ENCODE peak calls at places on chromosome 2, in eight cellular contexts. One of them, this sample, is unnamed.

GRCh38 chr2:16011621-16011960 is 71.2 kb downstream of the MYCN start:
- DNase-seq in stimulated activated naive CD8-positive, alpha-beta T cell treated with anti-CD3 and anti-CD28 coated beads, Interleukin-15, Interleukin-2, amounts not matched to agents 100 U/mL and 50 U/mL, for 24 hours: no peak
- DNase-seq in NCI-H1417 treated with DMSO at 0.1 percent for 48 hours: no peak
- DNase-seq in GM19239: no peak
- DNase-seq in neuronal stem cell: no peak
- DNase-seq in stomach: no peak
- DNase-seq in CD8-positive, alpha-beta memory T cell: no peak
- DNase-seq in iPS-NIHi11: no peak
- DNase-seq in this sample: no peak

GRCh38 chr2:187174582-187174981 is 273.5 kb downstream of the CALCRL start:
- DNase-seq in stimulated activated naive CD8-positive, alpha-beta T cell treated with anti-CD3 and anti-CD28 coated beads, Interleukin-15, Interleukin-2, amounts not matched to agents 100 U/mL and 50 U/mL, for 24 hours: no peak
- DNase-seq in NCI-H1417 treated with DMSO at 0.1 percent for 48 hours: no peak
- DNase-seq in GM19239: no peak
- DNase-seq in neuronal stem cell: no peak
- DNase-seq in stomach: no peak
- DNase-seq in CD8-positive, alpha-beta memory T cell: no peak
- DNase-seq in iPS-NIHi11: peak
- DNase-seq in this sample: no peak

GRCh38 chr2:173669271-173669853 is 295.8 kb downstream of the SP3 start:
- DNase-seq in stimulated activated naive CD8-positive, alpha-beta T cell treated with anti-CD3 and anti-CD28 coated beads, Interleukin-15, Interleukin-2, amounts not matched to agents 100 U/mL and 50 U/mL, for 24 hours: no peak
- DNase-seq in NCI-H1417 treated with DMSO at 0.1 percent for 48 hours: no peak
- DNase-seq in GM19239: no peak
- DNase-seq in neuronal stem cell: no peak
- DNase-seq in stomach: no peak
- DNase-seq in CD8-positive, alpha-beta memory T cell: no peak
- DNase-seq in iPS-NIHi11: no peak
- DNase-seq in this sample: no peak

GRCh38 chr2:73114273-73114867 is 1.6 kb upstream of the RAB11FIP5 start:
- DNase-seq in stimulated activated naive CD8-positive, alpha-beta T cell treated with anti-CD3 and anti-CD28 coated beads, Interleukin-15, Interleukin-2, amounts not matched to agents 100 U/mL and 50 U/mL, for 24 hours: no peak
- DNase-seq in NCI-H1417 treated with DMSO at 0.1 percent for 48 hours: no peak
- DNase-seq in GM19239: no peak
- DNase-seq in neuronal stem cell: no peak
- DNase-seq in stomach: no peak
- DNase-seq in CD8-positive, alpha-beta memory T cell: no peak
- DNase-seq in iPS-NIHi11: no peak
- DNase-seq in this sample: no peak

GRCh38 chr2:134432438-134432883 is 178.6 kb downstream of the MGAT5 start:
- DNase-seq in stimulated activated naive CD8-positive, alpha-beta T cell treated with anti-CD3 and anti-CD28 coated beads, Interleukin-15, Interleukin-2, amounts not matched to agents 100 U/mL and 50 U/mL, for 24 hours: no peak
- DNase-seq in NCI-H1417 treated with DMSO at 0.1 percent for 48 hours: no peak
- DNase-seq in GM19239: no peak
- DNase-seq in neuronal stem cell: no peak
- DNase-seq in stomach: peak
- DNase-seq in CD8-positive, alpha-beta memory T cell: no peak
- DNase-seq in iPS-NIHi11: no peak
- DNase-seq in this sample: no peak

GRCh38 chr2:212968284-212969081 is 182.9 kb downstream of the IKZF2 start:
- DNase-seq in stimulated activated naive CD8-positive, alpha-beta T cell treated with anti-CD3 and anti-CD28 coated beads, Interleukin-15, Interleukin-2, amounts not matched to agents 100 U/mL and 50 U/mL, for 24 hours: no peak
- DNase-seq in NCI-H1417 treated with DMSO at 0.1 percent for 48 hours: no peak
- DNase-seq in GM19239: no peak
- DNase-seq in neuronal stem cell: peak
- DNase-seq in stomach: no peak
- DNase-seq in CD8-positive, alpha-beta memory T cell: no peak
- DNase-seq in iPS-NIHi11: no peak
- DNase-seq in this sample: no peak

GRCh38 chr2:714005-714741 is 37.0 kb upstream of the TMEM18 start:
- DNase-seq in stimulated activated naive CD8-positive, alpha-beta T cell treated with anti-CD3 and anti-CD28 coated beads, Interleukin-15, Interleukin-2, amounts not matched to agents 100 U/mL and 50 U/mL, for 24 hours: peak
- DNase-seq in NCI-H1417 treated with DMSO at 0.1 percent for 48 hours: peak
- DNase-seq in GM19239: peak
- DNase-seq in neuronal stem cell: peak
- DNase-seq in stomach: peak
- DNase-seq in CD8-positive, alpha-beta memory T cell: no peak
- DNase-seq in iPS-NIHi11: peak
- DNase-seq in this sample: no peak

GRCh38 chr2:127463155-127463991 is 45.1 kb downstream of the PROC start:
- DNase-seq in stimulated activated naive CD8-positive, alpha-beta T cell treated with anti-CD3 and anti-CD28 coated beads, Interleukin-15, Interleukin-2, amounts not matched to agents 100 U/mL and 50 U/mL, for 24 hours: no peak
- DNase-seq in NCI-H1417 treated with DMSO at 0.1 percent for 48 hours: no peak
- DNase-seq in GM19239: no peak
- DNase-seq in neuronal stem cell: peak
- DNase-seq in stomach: no peak
- DNase-seq in CD8-positive, alpha-beta memory T cell: no peak
- DNase-seq in iPS-NIHi11: peak
- DNase-seq in this sample: no peak

GRCh38 chr2:118645891-118646290 is 201.6 kb downstream of the EN1 start:
- DNase-seq in stimulated activated naive CD8-positive, alpha-beta T cell treated with anti-CD3 and anti-CD28 coated beads, Interleukin-15, Interleukin-2, amounts not matched to agents 100 U/mL and 50 U/mL, for 24 hours: no peak
- DNase-seq in NCI-H1417 treated with DMSO at 0.1 percent for 48 hours: no peak
- DNase-seq in GM19239: no peak
- DNase-seq in neuronal stem cell: no peak
- DNase-seq in stomach: no peak
- DNase-seq in CD8-positive, alpha-beta memory T cell: no peak
- DNase-seq in iPS-NIHi11: no peak
- DNase-seq in this sample: no peak

GRCh38 chr2:7593286-7593685 is 676.1 kb downstream of the RNF144A start:
- DNase-seq in stimulated activated naive CD8-positive, alpha-beta T cell treated with anti-CD3 and anti-CD28 coated beads, Interleukin-15, Interleukin-2, amounts not matched to agents 100 U/mL and 50 U/mL, for 24 hours: no peak
- DNase-seq in NCI-H1417 treated with DMSO at 0.1 percent for 48 hours: no peak
- DNase-seq in GM19239: no peak
- DNase-seq in neuronal stem cell: no peak
- DNase-seq in stomach: no peak
- DNase-seq in CD8-positive, alpha-beta memory T cell: no peak
- DNase-seq in iPS-NIHi11: no peak
- DNase-seq in this sample: no peak

GRCh38 chr2:99088017-99088416 is 53.5 kb upstream of the C2orf15 start:
- DNase-seq in stimulated activated naive CD8-positive, alpha-beta T cell treated with anti-CD3 and anti-CD28 coated beads, Interleukin-15, Interleukin-2, amounts not matched to agents 100 U/mL and 50 U/mL, for 24 hours: no peak
- DNase-seq in NCI-H1417 treated with DMSO at 0.1 percent for 48 hours: no peak
- DNase-seq in GM19239: no peak
- DNase-seq in neuronal stem cell: no peak
- DNase-seq in stomach: no peak
- DNase-seq in CD8-positive, alpha-beta memory T cell: no peak
- DNase-seq in iPS-NIHi11: no peak
- DNase-seq in this sample: no peak

GRCh38 chr2:127719301-127720218 is 18.3 kb downstream of the SFT2D3 start:
- DNase-seq in stimulated activated naive CD8-positive, alpha-beta T cell treated with anti-CD3 and anti-CD28 coated beads, Interleukin-15, Interleukin-2, amounts not matched to agents 100 U/mL and 50 U/mL, for 24 hours: no peak
- DNase-seq in NCI-H1417 treated with DMSO at 0.1 percent for 48 hours: no peak
- DNase-seq in GM19239: no peak
- DNase-seq in neuronal stem cell: no peak
- DNase-seq in stomach: no peak
- DNase-seq in CD8-positive, alpha-beta memory T cell: no peak
- DNase-seq in iPS-NIHi11: no peak
- DNase-seq in this sample: no peak

GRCh38 chr2:190344275-190344827 is 962 bp downstream of the INPP1 start:
- DNase-seq in stimulated activated naive CD8-positive, alpha-beta T cell treated with anti-CD3 and anti-CD28 coated beads, Interleukin-15, Interleukin-2, amounts not matched to agents 100 U/mL and 50 U/mL, for 24 hours: no peak
- DNase-seq in NCI-H1417 treated with DMSO at 0.1 percent for 48 hours: peak
- DNase-seq in GM19239: peak
- DNase-seq in neuronal stem cell: no peak
- DNase-seq in stomach: peak
- DNase-seq in CD8-positive, alpha-beta memory T cell: no peak
- DNase-seq in iPS-NIHi11: peak
- DNase-seq in this sample: peak

GRCh38 chr2:63763336-63764056 is 78.2 kb upstream of the UGP2 start:
- DNase-seq in stimulated activated naive CD8-positive, alpha-beta T cell treated with anti-CD3 and anti-CD28 coated beads, Interleukin-15, Interleukin-2, amounts not matched to agents 100 U/mL and 50 U/mL, for 24 hours: no peak
- DNase-seq in NCI-H1417 treated with DMSO at 0.1 percent for 48 hours: no peak
- DNase-seq in GM19239: no peak
- DNase-seq in neuronal stem cell: no peak
- DNase-seq in stomach: no peak
- DNase-seq in CD8-positive, alpha-beta memory T cell: no peak
- DNase-seq in iPS-NIHi11: no peak
- DNase-seq in this sample: no peak

GRCh38 chr2:23069156-23069555 is 315.8 kb upstream of the KLHL29 start:
- DNase-seq in stimulated activated naive CD8-positive, alpha-beta T cell treated with anti-CD3 and anti-CD28 coated beads, Interleukin-15, Interleukin-2, amounts not matched to agents 100 U/mL and 50 U/mL, for 24 hours: no peak
- DNase-seq in NCI-H1417 treated with DMSO at 0.1 percent for 48 hours: no peak
- DNase-seq in GM19239: no peak
- DNase-seq in neuronal stem cell: no peak
- DNase-seq in stomach: no peak
- DNase-seq in CD8-positive, alpha-beta memory T cell: no peak
- DNase-seq in iPS-NIHi11: no peak
- DNase-seq in this sample: no peak

GRCh38 chr2:153819056-153819455 is 52.7 kb upstream of the GALNT13 start:
- DNase-seq in stimulated activated naive CD8-positive, alpha-beta T cell treated with anti-CD3 and anti-CD28 coated beads, Interleukin-15, Interleukin-2, amounts not matched to agents 100 U/mL and 50 U/mL, for 24 hours: no peak
- DNase-seq in NCI-H1417 treated with DMSO at 0.1 percent for 48 hours: no peak
- DNase-seq in GM19239: no peak
- DNase-seq in neuronal stem cell: no peak
- DNase-seq in stomach: no peak
- DNase-seq in CD8-positive, alpha-beta memory T cell: no peak
- DNase-seq in iPS-NIHi11: no peak
- DNase-seq in this sample: no peak

GRCh38 chr2:86048383-86048701 is 57.3 kb downstream of the POLR1A start:
- DNase-seq in stimulated activated naive CD8-positive, alpha-beta T cell treated with anti-CD3 and anti-CD28 coated beads, Interleukin-15, Interleukin-2, amounts not matched to agents 100 U/mL and 50 U/mL, for 24 hours: no peak
- DNase-seq in NCI-H1417 treated with DMSO at 0.1 percent for 48 hours: no peak
- DNase-seq in GM19239: no peak
- DNase-seq in neuronal stem cell: no peak
- DNase-seq in stomach: no peak
- DNase-seq in CD8-positive, alpha-beta memory T cell: no peak
- DNase-seq in iPS-NIHi11: no peak
- DNase-seq in this sample: no peak